ENCODE peak calls at places on chromosomes 6 and 20, in nine cellular contexts. One of them, this sample, is unnamed.

GRCh38 chr6:48426636-48427035 is 315.6 kb upstream of the PTCHD4 start:
- DNase-seq in HCEC 1CT: peak
- DNase-seq in Peyer's patch: no peak
- DNase-seq in kidney tubule cell: peak
- DNase-seq in amygdala: no peak
- DNase-seq in A172: peak
- DNase-seq in HFF-Myc: peak
- DNase-seq in HT1080: peak
- DNase-seq in Calu3: no peak
- DNase-seq in this sample: no peak

GRCh38 chr6:26022166-26022510 is 59.5 kb downstream of the TRIM38 start:
- DNase-seq in HCEC 1CT: peak
- DNase-seq in Peyer's patch: peak
- DNase-seq in kidney tubule cell: peak
- DNase-seq in amygdala: peak
- DNase-seq in A172: peak
- DNase-seq in HFF-Myc: peak
- DNase-seq in HT1080: peak
- DNase-seq in Calu3: peak
- DNase-seq in this sample: no peak

GRCh38 chr6:118565317-118565960 is 17.3 kb downstream of the PLN start:
- DNase-seq in HCEC 1CT: no peak
- DNase-seq in Peyer's patch: no peak
- DNase-seq in kidney tubule cell: peak
- DNase-seq in amygdala: no peak
- DNase-seq in A172: peak
- DNase-seq in HFF-Myc: no peak
- DNase-seq in HT1080: no peak
- DNase-seq in Calu3: peak
- DNase-seq in this sample: no peak

GRCh38 chr20:45337367-45338120 is 10.7 kb downstream of the SDC4 start:
- DNase-seq in HCEC 1CT: peak
- DNase-seq in Peyer's patch: no peak
- DNase-seq in kidney tubule cell: peak
- DNase-seq in amygdala: no peak
- DNase-seq in A172: peak
- DNase-seq in HFF-Myc: peak
- DNase-seq in HT1080: peak
- DNase-seq in Calu3: peak
- DNase-seq in this sample: peak

GRCh38 chr6:104540743-104541142 is 319.0 kb downstream of the HACE1 start:
- DNase-seq in HCEC 1CT: no peak
- DNase-seq in Peyer's patch: no peak
- DNase-seq in kidney tubule cell: peak
- DNase-seq in amygdala: no peak
- DNase-seq in A172: peak
- DNase-seq in HFF-Myc: no peak
- DNase-seq in HT1080: no peak
- DNase-seq in Calu3: no peak
- DNase-seq in this sample: no peak

GRCh38 chr6:72811971-72812421 is 190.1 kb downstream of the KCNQ5 start:
- DNase-seq in HCEC 1CT: peak
- DNase-seq in Peyer's patch: no peak
- DNase-seq in kidney tubule cell: peak
- DNase-seq in amygdala: no peak
- DNase-seq in A172: peak
- DNase-seq in HFF-Myc: no peak
- DNase-seq in HT1080: peak
- DNase-seq in Calu3: no peak
- DNase-seq in this sample: no peak

GRCh38 chr6:24504642-24505586 is 10.1 kb downstream of the ALDH5A1 start:
- DNase-seq in HCEC 1CT: no peak
- DNase-seq in Peyer's patch: no peak
- DNase-seq in kidney tubule cell: no peak
- DNase-seq in amygdala: no peak
- DNase-seq in A172: no peak
- DNase-seq in HFF-Myc: no peak
- DNase-seq in HT1080: no peak
- DNase-seq in Calu3: peak
- DNase-seq in this sample: peak

GRCh38 chr6:73739097-73739496 is 43.1 kb downstream of the CD109 start:
- DNase-seq in HCEC 1CT: peak
- DNase-seq in Peyer's patch: no peak
- DNase-seq in kidney tubule cell: peak
- DNase-seq in amygdala: no peak
- DNase-seq in A172: peak
- DNase-seq in HFF-Myc: peak
- DNase-seq in HT1080: peak
- DNase-seq in Calu3: no peak
- DNase-seq in this sample: no peak

GRCh38 chr6:72466471-72466870 is 155.4 kb upstream of the KCNQ5 start:
- DNase-seq in HCEC 1CT: no peak
- DNase-seq in Peyer's patch: no peak
- DNase-seq in kidney tubule cell: no peak
- DNase-seq in amygdala: no peak
- DNase-seq in A172: no peak
- DNase-seq in HFF-Myc: no peak
- DNase-seq in HT1080: no peak
- DNase-seq in Calu3: no peak
- DNase-seq in this sample: no peak

GRCh38 chr6:29981211-29981812 is 39.0 kb downstream of the HLA-A start:
- DNase-seq in HCEC 1CT: no peak
- DNase-seq in Peyer's patch: no peak
- DNase-seq in kidney tubule cell: no peak
- DNase-seq in amygdala: no peak
- DNase-seq in A172: no peak
- DNase-seq in HFF-Myc: no peak
- DNase-seq in HT1080: no peak
- DNase-seq in Calu3: no peak
- DNase-seq in this sample: no peak

GRCh38 chr6:105748737-105749161 is 337.4 kb upstream of the PRDM1 start:
- DNase-seq in HCEC 1CT: peak
- DNase-seq in Peyer's patch: no peak
- DNase-seq in kidney tubule cell: peak
- DNase-seq in amygdala: no peak
- DNase-seq in A172: peak
- DNase-seq in HFF-Myc: no peak
- DNase-seq in HT1080: peak
- DNase-seq in Calu3: no peak
- DNase-seq in this sample: peak

GRCh38 chr6:158377866-158378265 is 65.6 kb downstream of the TULP4 start:
- DNase-seq in HCEC 1CT: peak
- DNase-seq in Peyer's patch: no peak
- DNase-seq in kidney tubule cell: peak
- DNase-seq in amygdala: no peak
- DNase-seq in A172: no peak
- DNase-seq in HFF-Myc: no peak
- DNase-seq in HT1080: peak
- DNase-seq in Calu3: no peak
- DNase-seq in this sample: no peak

GRCh38 chr20:10547276-10548114 is 112.4 kb downstream of the SLX4IP start:
- DNase-seq in HCEC 1CT: no peak
- DNase-seq in Peyer's patch: no peak
- DNase-seq in kidney tubule cell: peak
- DNase-seq in amygdala: no peak
- DNase-seq in A172: no peak
- DNase-seq in HFF-Myc: no peak
- DNase-seq in HT1080: no peak
- DNase-seq in Calu3: no peak
- DNase-seq in this sample: no peak

GRCh38 chr20:46941404-46941803 is 46.8 kb downstream of the EYA2 start:
- DNase-seq in HCEC 1CT: no peak
- DNase-seq in Peyer's patch: no peak
- DNase-seq in kidney tubule cell: no peak
- DNase-seq in amygdala: no peak
- DNase-seq in A172: no peak
- DNase-seq in HFF-Myc: no peak
- DNase-seq in HT1080: no peak
- DNase-seq in Calu3: no peak
- DNase-seq in this sample: no peak

GRCh38 chr6:131288214-131288613 is 152.9 kb downstream of the AKAP7 start:
- DNase-seq in HCEC 1CT: no peak
- DNase-seq in Peyer's patch: no peak
- DNase-seq in kidney tubule cell: no peak
- DNase-seq in amygdala: no peak
- DNase-seq in A172: no peak
- DNase-seq in HFF-Myc: no peak
- DNase-seq in HT1080: no peak
- DNase-seq in Calu3: no peak
- DNase-seq in this sample: no peak

GRCh38 chr20:31475032-31475431 is at the start of the genes DEFB124 and REM1:
- DNase-seq in HCEC 1CT: no peak
- DNase-seq in Peyer's patch: no peak
- DNase-seq in kidney tubule cell: no peak
- DNase-seq in amygdala: no peak
- DNase-seq in A172: no peak
- DNase-seq in HFF-Myc: no peak
- DNase-seq in HT1080: no peak
- DNase-seq in Calu3: no peak
- DNase-seq in this sample: peak

This sample was measured in lower lobe of right lung.